ENCODE peak calls at places on chromosomes 5 and 9, in five cellular contexts. One of them, this sample, is unnamed.

GRCh38 chr5:120684213-120684612 is 220.1 kb downstream of the PRR16 start:
- DNase-seq in SK-N-SH: no peak
- DNase-seq in GM12878: no peak
- DNase-seq in K562: no peak
- DNase-seq in HepG2: no peak
- DNase-seq in this sample: no peak

GRCh38 chr5:94807985-94808384 is 189.5 kb downstream of the SLF1 start:
- DNase-seq in K562: no peak
- DNase-seq in HepG2: no peak
- DNase-seq in SK-N-SH: no peak
- DNase-seq in GM12878: no peak
- DNase-seq in this sample: no peak

GRCh38 chr5:126676195-126676624 is 75.5 kb downstream of the PHAX start:
- DNase-seq in HepG2: peak; percentile 66
- DNase-seq in K562: peak; percentile 88
- DNase-seq in GM12878: peak; percentile 68
- DNase-seq in SK-N-SH: peak; percentile 76
- DNase-seq in this sample: peak; percentile 79

GRCh38 chr9:121731919-121732318 is 80.5 kb downstream of the DAB2IP start:
- DNase-seq in HepG2: no peak
- DNase-seq in GM12878: no peak
- DNase-seq in SK-N-SH: no peak
- DNase-seq in K562: no peak
- DNase-seq in this sample: no peak

GRCh38 chr9:93574091-93574899 is 2.1 kb upstream of the PHF2 start:
- DNase-seq in K562: no peak
- DNase-seq in HepG2: no peak
- DNase-seq in GM12878: no peak
- DNase-seq in SK-N-SH: no peak
- DNase-seq in this sample: no peak

GRCh38 chr5:78483809-78484521 is 123.5 kb downstream of the SCAMP1 start:
- DNase-seq in K562: peak; percentile 86
- DNase-seq in GM12878: peak; percentile 69
- DNase-seq in HepG2: no peak
- DNase-seq in SK-N-SH: no peak
- DNase-seq in this sample: no peak

GRCh38 chr9:121463026-121463827 is 36.4 kb downstream of the GGTA1 start:
- DNase-seq in SK-N-SH: peak; percentile 62
- DNase-seq in K562: peak; percentile 68
- DNase-seq in GM12878: no peak
- DNase-seq in HepG2: peak; percentile 4
- DNase-seq in this sample: peak; percentile 73

GRCh38 chr5:133113331-133114061 is 61.7 kb downstream of the HSPA4 start:
- DNase-seq in SK-N-SH: no peak
- DNase-seq in K562: no peak
- DNase-seq in HepG2: no peak
- DNase-seq in GM12878: no peak
- DNase-seq in this sample: no peak

GRCh38 chr5:40614923-40615585 is 64.7 kb upstream of the PTGER4 start:
- DNase-seq in HepG2: no peak
- DNase-seq in K562: no peak
- DNase-seq in SK-N-SH: no peak
- DNase-seq in GM12878: no peak
- DNase-seq in this sample: no peak

GRCh38 chr5:151751091-151751490 is 7.3 kb downstream of the ATOX1 start:
- DNase-seq in GM12878: no peak
- DNase-seq in K562: no peak
- DNase-seq in SK-N-SH: no peak
- DNase-seq in HepG2: no peak
- DNase-seq in this sample: no peak

GRCh38 chr9:85118990-85119755 is 449.6 kb downstream of the NTRK2 start:
- DNase-seq in K562: no peak
- DNase-seq in HepG2: no peak
- DNase-seq in GM12878: no peak
- DNase-seq in SK-N-SH: no peak
- DNase-seq in this sample: no peak

GRCh38 chr9:116944714-116945534 is 257.8 kb downstream of the TRIM32 start:
- DNase-seq in K562: no peak
- DNase-seq in HepG2: no peak
- DNase-seq in SK-N-SH: no peak
- DNase-seq in GM12878: no peak
- DNase-seq in this sample: no peak

GRCh38 chr9:131555841-131556673 is 10.7 kb downstream of the PRRT1B start:
- DNase-seq in HepG2: no peak
- DNase-seq in K562: no peak
- DNase-seq in SK-N-SH: no peak
- DNase-seq in GM12878: no peak
- DNase-seq in this sample: no peak

GRCh38 chr9:112121633-112122032 is 53.5 kb downstream of the SUSD1 start:
- DNase-seq in K562: no peak
- DNase-seq in HepG2: no peak
- DNase-seq in SK-N-SH: no peak
- DNase-seq in GM12878: no peak
- DNase-seq in this sample: no peak

GRCh38 chr5:151085517-151086031 is 4.7 kb upstream of the TNIP1 start:
- DNase-seq in HepG2: no peak
- DNase-seq in SK-N-SH: no peak
- DNase-seq in K562: no peak
- DNase-seq in GM12878: no peak
- DNase-seq in this sample: no peak

GRCh38 chr9:78963911-78964310 is 607.9 kb upstream of the TLE4 start:
- DNase-seq in HepG2: no peak
- DNase-seq in K562: no peak
- DNase-seq in SK-N-SH: no peak
- DNase-seq in GM12878: no peak
- DNase-seq in this sample: no peak

GRCh38 chr9:18863821-18864220 is 169.2 kb downstream of the SAXO1 start:
- DNase-seq in K562: no peak
- DNase-seq in HepG2: no peak
- DNase-seq in GM12878: no peak
- DNase-seq in SK-N-SH: no peak
- DNase-seq in this sample: no peak

GRCh38 chr9:104961238-104961637 is 33.3 kb upstream of the ABCA1 start:
- DNase-seq in GM12878: peak; percentile 2
- DNase-seq in HepG2: peak; percentile 72
- DNase-seq in K562: peak; percentile 60
- DNase-seq in SK-N-SH: peak; percentile 25
- DNase-seq in this sample: peak; percentile 41

GRCh38 chr9:116153765-116154333 is at the start of gene PAPPA:
- DNase-seq in SK-N-SH: no peak
- DNase-seq in HepG2: no peak
- DNase-seq in GM12878: no peak
- DNase-seq in K562: no peak
- DNase-seq in this sample: no peak

GRCh38 chr5:157046041-157046440 is 12.9 kb downstream of the HAVCR1 start:
- DNase-seq in GM12878: no peak
- DNase-seq in SK-N-SH: no peak
- DNase-seq in K562: no peak
- DNase-seq in HepG2: peak; percentile 59
- DNase-seq in this sample: no peak

GRCh38 chr9:19336166-19336565 is 43.9 kb downstream of the RPS6 start:
- DNase-seq in GM12878: no peak
- DNase-seq in K562: no peak
- DNase-seq in SK-N-SH: no peak
- DNase-seq in HepG2: no peak
- DNase-seq in this sample: no peak

GRCh38 chr5:93596676-93597441 is 13.8 kb downstream of the NR2F1 start:
- DNase-seq in K562: peak; percentile 21
- DNase-seq in GM12878: no peak
- DNase-seq in HepG2: peak; percentile 32
- DNase-seq in SK-N-SH: peak; percentile 20
- DNase-seq in this sample: peak; percentile 65

GRCh38 chr9:105392531-105392930 is 55.3 kb upstream of the FSD1L start:
- DNase-seq in SK-N-SH: peak; percentile 21
- DNase-seq in GM12878: no peak
- DNase-seq in K562: no peak
- DNase-seq in HepG2: no peak
- DNase-seq in this sample: no peak

GRCh38 chr5:122661496-122662180 is 113.2 kb upstream of the SNX2 start:
- DNase-seq in HepG2: no peak
- DNase-seq in SK-N-SH: no peak
- DNase-seq in GM12878: no peak
- DNase-seq in K562: no peak
- DNase-seq in this sample: no peak

GRCh38 chr5:33340195-33340594 is 100.6 kb upstream of the TARS1 start:
- DNase-seq in GM12878: no peak
- DNase-seq in K562: no peak
- DNase-seq in HepG2: no peak
- DNase-seq in SK-N-SH: no peak
- DNase-seq in this sample: no peak

GRCh38 chr9:137129089-137129455 is 9.9 kb upstream of the GRIN1 start:
- DNase-seq in K562: peak; percentile 41
- DNase-seq in GM12878: no peak
- DNase-seq in HepG2: no peak
- DNase-seq in SK-N-SH: peak; percentile 50
- DNase-seq in this sample: no peak

GRCh38 chr5:176541338-176542134 is 4.3 kb upstream of the RNF44 start:
- DNase-seq in HepG2: peak; percentile 65
- DNase-seq in GM12878: no peak
- DNase-seq in K562: peak; percentile 67
- DNase-seq in SK-N-SH: no peak
- DNase-seq in this sample: peak; percentile 44

GRCh38 chr5:150519560-150519945 is 11.6 kb downstream of the NDST1 start:
- DNase-seq in HepG2: no peak
- DNase-seq in GM12878: no peak
- DNase-seq in K562: no peak
- DNase-seq in SK-N-SH: no peak
- DNase-seq in this sample: no peak

GRCh38 chr9:135062254-135062653 is 25.2 kb upstream of the OLFM1 start:
- DNase-seq in SK-N-SH: no peak
- DNase-seq in HepG2: no peak
- DNase-seq in GM12878: no peak
- DNase-seq in K562: no peak
- DNase-seq in this sample: no peak

GRCh38 chr5:83102581-83102980 is 25.2 kb downstream of the XRCC4 start:
- DNase-seq in K562: no peak
- DNase-seq in SK-N-SH: no peak
- DNase-seq in GM12878: no peak
- DNase-seq in HepG2: no peak
- DNase-seq in this sample: no peak
- TF ChIP-seq FOXM1 in K562: no peak
- TF ChIP-seq FOXM1 in SK-N-SH: no peak
- TF ChIP-seq FOXM1 in GM12878: no peak
- TF ChIP-seq FOXM1 in HepG2: no peak
- TF ChIP-seq FOXM1 in this sample: no peak

DNA sequence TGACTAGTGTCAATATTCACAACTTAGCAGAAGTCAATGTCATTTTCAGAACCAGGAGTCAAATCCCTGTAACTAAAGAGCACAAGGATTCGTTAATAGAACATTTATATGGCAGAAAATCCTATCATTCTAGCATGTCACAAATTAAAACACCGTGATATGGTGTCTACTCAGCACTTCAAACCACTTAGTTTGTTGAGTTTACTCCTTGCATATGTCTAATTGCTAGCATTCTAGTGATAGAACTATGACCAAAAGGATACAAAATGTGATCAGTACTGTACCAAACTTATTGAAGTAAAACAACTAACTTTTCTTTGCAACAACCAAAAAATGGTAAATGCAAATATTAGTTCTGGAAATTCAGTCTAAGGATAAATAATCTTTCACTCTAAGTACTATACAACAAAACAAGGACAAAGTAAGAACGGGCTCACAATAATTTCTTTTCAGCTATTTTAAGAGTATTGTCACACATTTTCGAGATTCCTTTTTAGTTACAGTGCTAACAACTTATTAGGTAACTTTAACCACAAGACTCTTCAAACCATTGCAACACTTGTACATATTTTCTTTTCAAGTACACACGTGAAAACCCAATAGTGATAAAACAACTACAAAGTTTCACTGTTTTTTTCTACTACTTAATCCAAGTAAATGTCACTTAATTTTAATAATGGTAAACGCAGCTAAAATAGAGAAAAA is 845.2 kb upstream of the CDH10 start:
- DNase-seq in K562: no peak
- DNase-seq in SK-N-SH: no peak
- DNase-seq in HepG2: peak; percentile 31
- DNase-seq in GM12878: no peak
- DNase-seq in this sample: no peak
- TF ChIP-seq FOXM1 in K562: no peak
- TF ChIP-seq FOXM1 in SK-N-SH: no peak
- TF ChIP-seq FOXM1 in HepG2: no peak
- TF ChIP-seq FOXM1 in GM12878: no peak
- TF ChIP-seq FOXM1 in this sample: no peak

GRCh38 chr9:111052831-111053230 is 14.6 kb upstream of the LPAR1 start:
- DNase-seq in K562: no peak
- DNase-seq in SK-N-SH: no peak
- DNase-seq in GM12878: no peak
- DNase-seq in HepG2: no peak
- DNase-seq in this sample: no peak
- TF ChIP-seq FOXM1 in K562: no peak
- TF ChIP-seq FOXM1 in SK-N-SH: no peak
- TF ChIP-seq FOXM1 in GM12878: no peak
- TF ChIP-seq FOXM1 in HepG2: no peak
- TF ChIP-seq FOXM1 in this sample: no peak

GRCh38 chr9:642014-642413 is 199.5 kb upstream of the DMRT1 start:
- DNase-seq in GM12878: no peak
- DNase-seq in SK-N-SH: no peak
- DNase-seq in K562: no peak
- DNase-seq in HepG2: no peak
- DNase-seq in this sample: no peak
- TF ChIP-seq FOXM1 in GM12878: no peak
- TF ChIP-seq FOXM1 in SK-N-SH: no peak
- TF ChIP-seq FOXM1 in K562: no peak
- TF ChIP-seq FOXM1 in HepG2: no peak
- TF ChIP-seq FOXM1 in this sample: no peak

GRCh38 chr5:147160923-147161663 is 73.7 kb upstream of the STK32A start:
- DNase-seq in SK-N-SH: no peak
- DNase-seq in GM12878: no peak
- DNase-seq in K562: no peak
- DNase-seq in HepG2: no peak
- DNase-seq in this sample: no peak
- TF ChIP-seq FOXM1 in SK-N-SH: no peak
- TF ChIP-seq FOXM1 in GM12878: no peak
- TF ChIP-seq FOXM1 in K562: no peak
- TF ChIP-seq FOXM1 in HepG2: no peak
- TF ChIP-seq FOXM1 in this sample: no peak

GRCh38 chr9:31104249-31104648 is 1280.2 kb upstream of the ACO1 start:
- DNase-seq in GM12878: no peak
- DNase-seq in SK-N-SH: no peak
- DNase-seq in K562: no peak
- DNase-seq in HepG2: no peak
- DNase-seq in this sample: no peak

GRCh38 chr9:31100311-31100710 is 1284.1 kb upstream of the ACO1 start:
- DNase-seq in K562: no peak
- DNase-seq in HepG2: no peak
- DNase-seq in SK-N-SH: no peak
- DNase-seq in GM12878: no peak
- DNase-seq in this sample: no peak

GRCh38 chr9:31103836-31104235 is 1280.6 kb upstream of the ACO1 start:
- DNase-seq in HepG2: no peak
- DNase-seq in SK-N-SH: no peak
- DNase-seq in GM12878: no peak
- DNase-seq in K562: no peak
- DNase-seq in this sample: no peak
- TF ChIP-seq FOXM1 in HepG2: no peak
- TF ChIP-seq FOXM1 in SK-N-SH: no peak
- TF ChIP-seq FOXM1 in GM12878: no peak
- TF ChIP-seq FOXM1 in K562: no peak
- TF ChIP-seq FOXM1 in this sample: no peak

GRCh38 chr9:747567-747966 is 93.9 kb upstream of the DMRT1 start:
- DNase-seq in K562: no peak
- DNase-seq in HepG2: no peak
- DNase-seq in GM12878: no peak
- DNase-seq in SK-N-SH: no peak
- DNase-seq in this sample: no peak
- TF ChIP-seq FOXM1 in K562: no peak
- TF ChIP-seq FOXM1 in HepG2: no peak
- TF ChIP-seq FOXM1 in GM12878: no peak
- TF ChIP-seq FOXM1 in SK-N-SH: no peak
- TF ChIP-seq FOXM1 in this sample: no peak

GRCh38 chr5:180126716-180127681 is 55.4 kb upstream of the RNF130 start:
- DNase-seq in HepG2: no peak
- DNase-seq in K562: peak; percentile 69
- DNase-seq in GM12878: no peak
- DNase-seq in SK-N-SH: peak; percentile 92
- DNase-seq in this sample: peak; percentile 86
- TF ChIP-seq FOXM1 in HepG2: no peak
- TF ChIP-seq FOXM1 in K562: no peak
- TF ChIP-seq FOXM1 in GM12878: no peak
- TF ChIP-seq FOXM1 in SK-N-SH: no peak
- TF ChIP-seq FOXM1 in this sample: no peak

This sample was measured in HEK293T.